ENCODE peak calls at places on chromosomes 6 and 20, in four cellular contexts. P is CD4-positive, alpha-beta T cell; I is fibroblast of lung; U is colonic mucosa. Z is an unnamed sample.

GRCh38 chr20:3209946-3210317 is 634 bp downstream of the ITPA start:
- DNase-seq in P (no peak), I (peak), U (no peak), Z (no peak)

GRCh38 chr6:77512554-77512953 is 49.3 kb upstream of the HTR1B start:
- DNase-seq in P (no peak), I (no peak), U (no peak), Z (no peak)

GRCh38 chr6:132219901-132220300 is 181.4 kb downstream of the MOXD1 start:
- DNase-seq in P (no peak), I (peak), U (no peak), Z (no peak)

GRCh38 chr20:50313223-50313820 is 122.7 kb downstream of the CEBPB start:
- DNase-seq in P (no peak), I (no peak), U (no peak), Z (no peak)

GRCh38 chr6:125753218-125753936 is 3.9 kb downstream of the HEY2 start:
- DNase-seq in P (no peak), I (peak), U (no peak), Z (no peak)

GRCh38 chr6:160398674-160399271 is 50.6 kb downstream of the SLC22A3 start:
- DNase-seq in P (no peak), I (peak), U (no peak), Z (peak)

GRCh38 chr6:157285422-157285779 is 37.9 kb downstream of the TMEM242 start:
- DNase-seq in P (no peak), I (no peak), U (no peak), Z (no peak)

GRCh38 chr6:127845242-127845641 is 55.6 kb downstream of the THEMIS start:
- DNase-seq in P (no peak), I (no peak), U (no peak), Z (no peak)

GRCh38 chr6:157034433-157035230 is 257.5 kb downstream of the ARID1B start:
- DNase-seq in P (no peak), I (peak), U (no peak), Z (peak)

GRCh38 chr20:1330075-1330830 is 1.3 kb upstream of the SDCBP2 start:
- DNase-seq in P (peak), I (no peak), U (peak), Z (no peak)

GRCh38 chr6:35161265-35161664 is 20.1 kb upstream of the TCP11 start:
- DNase-seq in P (no peak), I (no peak), U (no peak), Z (no peak)

GRCh38 chr20:16553161-16553560 is 20.1 kb downstream of the KIF16B start:
- DNase-seq in P (no peak), I (no peak), U (no peak), Z (no peak)

GRCh38 chr6:93013054-93013453 is 406.3 kb downstream of the EPHA7 start:
- DNase-seq in P (no peak), I (no peak), U (no peak), Z (no peak)

GRCh38 chr6:36098920-36099647 is 31.2 kb upstream of the MAPK13 start:
- DNase-seq in P (no peak), I (peak), U (no peak), Z (no peak)

GRCh38 chr6:21263531-21264287 is 329.8 kb upstream of the SOX4 start:
- DNase-seq in P (no peak), I (peak), U (no peak), Z (peak)

GRCh38 chr6:21270501-21271290 is 322.9 kb upstream of the SOX4 start:
- DNase-seq in P (no peak), I (no peak), U (no peak), Z (no peak)

GRCh38 chr6:21262504-21262903 is 331.0 kb upstream of the SOX4 start:
- DNase-seq in P (no peak), I (no peak), U (no peak), Z (no peak)

GRCh38 chr6:21264288-21264818 is 329.2 kb upstream of the SOX4 start:
- DNase-seq in P (no peak), I (no peak), U (peak), Z (no peak)

GRCh38 chr6:21265264-21266044 is 328.1 kb upstream of the SOX4 start:
- DNase-seq in P (no peak), I (peak), U (no peak), Z (no peak)
- TF ChIP-seq CTCF in P (no peak), I (no peak), U (no peak), Z (no peak)

GRCh38 chr6:163956571-163957407 is 542.3 kb downstream of the QKI start:
- DNase-seq in P (peak), I (peak), U (peak), Z (peak)
- TF ChIP-seq CTCF in P (peak), I (peak), U (peak), Z (peak)

DNA sequence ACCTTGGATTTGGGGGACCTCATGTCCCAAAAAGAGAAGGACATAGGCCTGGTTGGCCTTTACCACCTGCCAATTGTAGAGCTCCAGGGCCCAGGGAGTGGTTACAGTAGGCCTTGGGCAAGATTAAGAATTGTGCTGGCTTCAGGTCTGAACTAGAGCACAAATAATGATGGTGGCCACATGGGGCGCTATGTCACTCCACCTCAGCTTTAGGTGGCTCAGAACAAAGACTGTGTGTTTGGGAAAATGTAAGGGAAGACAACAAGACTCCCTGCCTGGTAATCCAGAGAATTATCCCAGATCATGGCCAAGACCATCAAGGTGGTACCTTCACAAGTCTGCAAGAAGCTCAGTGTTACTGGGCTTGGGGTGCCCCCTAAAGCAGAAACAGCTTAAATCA is 224.9 kb upstream of the OPRM1 start:
- DNase-seq in P (no peak), I (no peak), U (no peak), Z (no peak)
- TF ChIP-seq CTCF in P (no peak), I (no peak), U (no peak), Z (peak)

DNA sequence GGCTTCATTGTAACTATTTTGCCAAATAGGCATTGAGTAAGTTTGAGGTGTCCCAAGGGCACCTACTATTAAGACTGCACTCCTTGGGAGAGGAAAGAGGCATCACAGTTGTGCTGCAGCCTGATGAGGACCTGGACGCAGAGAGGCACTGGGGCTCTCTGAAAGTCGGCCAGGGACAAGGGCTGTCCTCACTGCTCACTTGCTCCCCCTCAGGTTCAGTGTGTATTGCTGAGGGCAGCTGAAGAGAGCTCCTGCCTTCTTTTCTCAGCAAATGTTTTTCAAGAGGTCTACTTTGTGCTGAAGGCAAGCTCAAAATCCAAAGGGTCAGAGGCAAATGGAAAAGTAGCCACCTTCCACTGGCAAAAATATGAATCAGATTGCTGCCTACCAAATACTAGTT is 331.8 kb downstream of the RIMS1 start:
- DNase-seq in P (no peak), I (peak), U (no peak), Z (peak)
- TF ChIP-seq CTCF in P (no peak), I (peak), U (peak), Z (peak)

GRCh38 chr6:118651282-118652050 is at the start of gene CEP85L:
- DNase-seq in P (peak), I (peak), U (peak), Z (peak)
- TF ChIP-seq CTCF in P (no peak), I (no peak), U (no peak), Z (no peak)

GRCh38 chr20:25499855-25500434 is 85.4 kb downstream of the NINL start:
- DNase-seq in P (no peak), I (no peak), U (no peak), Z (no peak)
- TF ChIP-seq CTCF in P (no peak), I (no peak), U (no peak), Z (no peak)

Z was measured in GM13977.